ENCODE peak calls at places on chromosomes 7 and 10, in four cellular contexts. One of them, this sample, is unnamed. For H3K36me3, the result is how much of the 10 kb centered on the place peaks cover.

GRCh38 chr10:103874730-103875129 is 19.4 kb upstream of the SH3PXD2A start:
- DNase-seq in right lobe of liver: no peak
- DNase-seq in ovary: no peak
- DNase-seq in transverse colon: no peak
- DNase-seq in this sample: no peak

GRCh38 chr7:35725280-35725680 is 30.3 kb upstream of the HERPUD2 start:
- DNase-seq in right lobe of liver: no peak
- DNase-seq in transverse colon: peak
- DNase-seq in ovary: no peak
- DNase-seq in this sample: peak

GRCh38 chr7:154578351-154578750 is 424.6 kb downstream of the PAXIP1 start:
- DNase-seq in right lobe of liver: no peak
- DNase-seq in ovary: no peak
- DNase-seq in transverse colon: no peak
- DNase-seq in this sample: no peak

GRCh38 chr7:5420841-5421625 is 2.6 kb downstream of the TNRC18 start:
- DNase-seq in transverse colon: no peak
- DNase-seq in right lobe of liver: peak
- DNase-seq in ovary: no peak
- DNase-seq in this sample: peak

GRCh38 chr10:20105236-20105635 is 289.0 kb downstream of the PLXDC2 start:
- DNase-seq in right lobe of liver: no peak
- DNase-seq in transverse colon: no peak
- DNase-seq in ovary: no peak
- DNase-seq in this sample: no peak

GRCh38 chr10:10500941-10501340 is 516.7 kb upstream of the CELF2 start:
- DNase-seq in right lobe of liver: no peak
- DNase-seq in ovary: no peak
- DNase-seq in transverse colon: no peak
- DNase-seq in this sample: no peak

GRCh38 chr10:114337510-114338462 is 66.5 kb downstream of the AFAP1L2 start:
- DNase-seq in ovary: no peak
- DNase-seq in transverse colon: no peak
- DNase-seq in right lobe of liver: no peak
- DNase-seq in this sample: no peak

GRCh38 chr7:25308246-25308645 is 80.0 kb upstream of the NPVF start:
- DNase-seq in transverse colon: no peak
- DNase-seq in right lobe of liver: no peak
- DNase-seq in ovary: no peak
- DNase-seq in this sample: no peak

GRCh38 chr10:79351332-79351731 is 4.1 kb downstream of the PPIF start:
- DNase-seq in ovary: no peak
- DNase-seq in transverse colon: no peak
- DNase-seq in right lobe of liver: no peak
- DNase-seq in this sample: no peak

GRCh38 chr7:110148054-110148453 is 942.9 kb upstream of the LRRN3 start:
- DNase-seq in ovary: no peak
- DNase-seq in right lobe of liver: no peak
- DNase-seq in transverse colon: peak
- DNase-seq in this sample: no peak

GRCh38 chr7:139490130-139490529 is 6.7 kb upstream of the KLRG2 start:
- DNase-seq in ovary: no peak
- DNase-seq in right lobe of liver: no peak
- DNase-seq in transverse colon: peak
- DNase-seq in this sample: peak

GRCh38 chr10:122504551-122504950 is 43.2 kb downstream of the HTRA1 start:
- DNase-seq in transverse colon: peak
- DNase-seq in ovary: peak
- DNase-seq in right lobe of liver: peak
- DNase-seq in this sample: peak

GRCh38 chr7:153099235-153099634 is 339.7 kb downstream of the ACTR3B start:
- DNase-seq in transverse colon: no peak
- DNase-seq in right lobe of liver: no peak
- DNase-seq in ovary: no peak
- DNase-seq in this sample: no peak

GRCh38 chr7:148011753-148012152 is 578.8 kb upstream of the C7orf33 start:
- DNase-seq in right lobe of liver: no peak
- DNase-seq in ovary: no peak
- DNase-seq in transverse colon: no peak
- DNase-seq in this sample: no peak

GRCh38 chr7:158275711-158276413 is 311.8 kb downstream of the PTPRN2 start:
- DNase-seq in right lobe of liver: no peak
- DNase-seq in ovary: no peak
- DNase-seq in transverse colon: no peak
- DNase-seq in this sample: no peak

GRCh38 chr10:27104919-27105318 is 4.6 kb upstream of the ANKRD26 start:
- DNase-seq in right lobe of liver: no peak
- DNase-seq in transverse colon: no peak
- DNase-seq in ovary: no peak
- DNase-seq in this sample: no peak

GRCh38 chr10:16192337-16192736 is 244.5 kb upstream of the PTER start:
- DNase-seq in transverse colon: no peak
- DNase-seq in right lobe of liver: no peak
- DNase-seq in ovary: no peak
- DNase-seq in this sample: peak

GRCh38 chr7:2063562-2064360 is 169.0 kb downstream of the MAD1L1 start:
- DNase-seq in right lobe of liver: no peak
- DNase-seq in ovary: no peak
- DNase-seq in transverse colon: peak
- DNase-seq in this sample: peak

GRCh38 chr7:106187613-106188350 is 75.7 kb upstream of the SYPL1 start:
- DNase-seq in transverse colon: no peak
- DNase-seq in right lobe of liver: no peak
- DNase-seq in ovary: no peak
- DNase-seq in this sample: no peak

GRCh38 chr7:22675917-22676343 is 51.1 kb upstream of the IL6 start:
- DNase-seq in right lobe of liver: no peak
- DNase-seq in transverse colon: peak
- DNase-seq in ovary: no peak
- DNase-seq in this sample: no peak

DNA sequence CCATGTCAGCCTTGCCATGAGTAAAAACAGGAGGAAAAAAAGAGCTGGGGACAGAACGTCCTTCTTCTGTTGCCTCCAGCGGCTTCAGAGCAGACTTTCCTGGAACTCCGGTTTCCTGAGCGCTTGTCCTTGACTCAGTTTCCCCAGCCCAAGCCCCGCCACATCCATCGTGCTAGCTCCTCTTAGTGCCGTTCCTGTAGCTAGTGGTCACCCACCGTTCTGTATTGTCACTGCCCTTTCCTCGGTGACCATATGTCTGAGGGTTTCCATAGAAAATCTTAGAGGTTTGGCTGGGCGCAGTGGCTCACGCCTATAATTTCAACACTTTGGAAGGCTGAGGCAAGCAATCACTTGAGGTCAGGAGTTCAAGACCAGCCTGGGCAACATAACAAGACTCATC is 100.1 kb downstream of the CUX1 start:
- DNase-seq in transverse colon: no peak
- DNase-seq in ovary: no peak
- DNase-seq in right lobe of liver: no peak
- DNase-seq in this sample: no peak
- H3K36me3 ChIP-seq in transverse colon: under half
- H3K36me3 ChIP-seq in ovary: under half
- H3K36me3 ChIP-seq in right lobe of liver: under half
- H3K36me3 ChIP-seq in this sample: under half

GRCh38 chr10:131938681-131939080 is 37.9 kb downstream of the PPP2R2D start:
- DNase-seq in right lobe of liver: no peak
- DNase-seq in transverse colon: no peak
- DNase-seq in ovary: no peak
- DNase-seq in this sample: no peak
- H3K36me3 ChIP-seq in right lobe of liver: under half
- H3K36me3 ChIP-seq in transverse colon: under half
- H3K36me3 ChIP-seq in ovary: under half
- H3K36me3 ChIP-seq in this sample: under half

GRCh38 chr7:87178320-87178719 is 26.1 kb downstream of the DMTF1 start:
- DNase-seq in ovary: no peak
- DNase-seq in right lobe of liver: no peak
- DNase-seq in transverse colon: no peak
- DNase-seq in this sample: no peak
- H3K36me3 ChIP-seq in ovary: under half
- H3K36me3 ChIP-seq in right lobe of liver: under half
- H3K36me3 ChIP-seq in transverse colon: under half
- H3K36me3 ChIP-seq in this sample: half or more

DNA sequence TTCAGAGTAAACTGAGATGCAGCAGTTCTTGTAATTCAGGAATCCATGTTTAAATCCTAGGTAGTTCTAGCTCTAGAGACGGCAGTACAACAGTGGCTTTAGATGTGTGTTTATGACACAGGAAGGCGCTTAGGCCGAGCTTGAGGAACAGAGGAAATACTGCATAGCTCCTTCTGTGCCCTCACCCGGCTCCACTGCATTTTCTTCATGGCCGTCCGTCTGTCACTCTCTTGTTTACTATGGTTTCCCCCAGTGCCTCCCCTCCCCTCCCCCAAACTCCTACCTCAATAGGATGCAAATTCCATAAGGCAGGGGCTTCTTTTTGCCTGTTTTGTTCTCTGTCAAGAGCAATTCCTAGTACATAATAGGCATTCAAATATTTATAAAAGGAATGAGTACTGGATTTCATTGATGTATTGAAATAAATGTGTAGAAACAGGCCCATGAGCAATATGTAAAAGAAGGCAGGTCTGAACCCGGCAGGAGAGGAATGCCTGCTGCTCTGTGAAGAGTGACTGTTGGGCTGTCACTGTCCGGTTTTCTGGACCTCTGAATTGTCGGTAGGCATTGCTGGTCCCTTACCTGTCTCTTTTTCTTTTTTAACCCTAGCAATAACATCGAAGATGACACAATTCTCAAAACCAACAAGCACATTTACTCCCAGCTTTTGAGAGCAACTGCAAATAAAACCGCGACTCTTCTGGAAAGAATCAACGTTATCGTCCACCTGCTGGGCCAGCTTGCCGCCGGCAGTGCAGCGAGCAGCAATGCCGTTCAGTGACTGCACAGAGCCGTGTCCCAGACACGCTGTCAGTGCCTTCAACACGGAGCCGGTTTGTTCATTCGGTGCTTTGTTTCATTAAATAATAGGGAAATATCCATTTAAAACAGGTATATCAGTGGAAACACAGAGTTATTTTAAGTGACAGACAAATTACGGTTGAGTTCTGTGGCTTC is 12.7 kb downstream of the MMP21 start:
- DNase-seq in ovary: no peak
- DNase-seq in transverse colon: no peak
- DNase-seq in right lobe of liver: no peak
- DNase-seq in this sample: no peak
- H3K36me3 ChIP-seq in ovary: under half
- H3K36me3 ChIP-seq in transverse colon: under half
- H3K36me3 ChIP-seq in right lobe of liver: under half
- H3K36me3 ChIP-seq in this sample: half or more

DNA sequence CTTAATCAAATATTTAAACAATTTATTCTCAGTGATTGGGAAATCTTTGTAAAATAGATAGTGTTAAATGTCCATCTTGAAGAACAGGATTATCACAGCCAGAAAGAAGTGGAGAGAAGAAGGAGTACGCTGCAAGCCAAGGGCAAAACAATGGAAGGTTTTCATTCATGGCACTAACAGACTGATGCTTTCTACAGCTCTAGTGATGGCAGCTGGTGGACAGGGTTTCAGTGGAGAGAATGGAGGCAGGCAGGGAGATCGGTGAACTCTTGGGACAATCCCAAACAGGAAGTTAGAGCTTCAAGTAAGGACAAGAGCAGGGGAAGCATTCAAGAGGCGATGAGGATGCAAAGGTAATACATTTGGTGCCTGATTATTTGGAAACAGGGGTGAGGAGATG is 207.0 kb downstream of the JAZF1 start:
- DNase-seq in right lobe of liver: no peak
- DNase-seq in transverse colon: no peak
- DNase-seq in ovary: no peak
- DNase-seq in this sample: no peak
- H3K36me3 ChIP-seq in right lobe of liver: under half
- H3K36me3 ChIP-seq in transverse colon: under half
- H3K36me3 ChIP-seq in ovary: under half
- H3K36me3 ChIP-seq in this sample: under half

DNA sequence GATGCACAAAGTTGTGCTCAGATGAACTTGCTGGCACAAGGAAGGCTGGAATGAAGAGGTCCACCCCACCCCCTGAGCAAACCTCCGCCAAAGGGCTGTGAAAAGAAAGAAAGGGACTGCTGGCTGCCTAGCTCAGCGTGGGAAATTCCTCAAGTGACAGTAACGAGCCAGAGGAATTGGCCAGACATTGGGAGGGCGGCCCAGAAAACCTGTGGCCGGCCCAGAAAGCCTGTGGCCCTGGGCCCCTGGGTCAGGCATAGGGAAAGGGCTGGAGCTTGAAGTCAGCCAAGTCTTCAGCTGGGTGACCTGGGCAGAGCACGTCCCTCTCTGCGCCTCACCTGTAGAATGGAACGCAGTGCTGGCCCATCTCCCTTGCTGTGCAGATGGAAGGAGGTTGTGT is 30.6 kb upstream of the CTBP2 start:
- DNase-seq in transverse colon: no peak
- DNase-seq in ovary: no peak
- DNase-seq in right lobe of liver: no peak
- DNase-seq in this sample: no peak
- H3K36me3 ChIP-seq in transverse colon: under half
- H3K36me3 ChIP-seq in ovary: under half
- H3K36me3 ChIP-seq in right lobe of liver: under half
- H3K36me3 ChIP-seq in this sample: under half

DNA sequence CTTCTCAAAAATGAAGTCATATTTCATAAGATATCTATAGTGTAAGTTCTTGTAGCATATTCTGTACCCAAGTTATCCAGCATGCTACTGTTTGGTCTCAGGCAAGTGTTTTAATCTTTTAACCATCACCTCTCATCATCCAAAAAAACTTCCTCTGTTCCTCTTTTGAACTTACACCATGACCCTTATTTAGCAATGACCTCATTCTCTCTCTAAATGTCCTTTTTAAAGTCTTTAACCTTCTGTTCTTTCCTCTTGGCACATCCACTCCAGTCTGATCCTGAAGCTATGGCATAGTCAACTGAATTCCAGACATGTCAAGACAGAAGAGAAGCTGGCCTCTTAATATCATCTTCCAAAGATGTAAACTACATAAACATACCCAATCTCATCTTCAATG is 26.2 kb downstream of the PPP3CB start:
- DNase-seq in right lobe of liver: no peak
- DNase-seq in transverse colon: no peak
- DNase-seq in ovary: no peak
- DNase-seq in this sample: no peak
- H3K36me3 ChIP-seq in right lobe of liver: under half
- H3K36me3 ChIP-seq in transverse colon: under half
- H3K36me3 ChIP-seq in ovary: under half
- H3K36me3 ChIP-seq in this sample: half or more

GRCh38 chr10:99967961-99968360 is 41.8 kb downstream of the DNMBP start:
- DNase-seq in transverse colon: no peak
- DNase-seq in ovary: no peak
- DNase-seq in right lobe of liver: no peak
- DNase-seq in this sample: no peak
- H3K36me3 ChIP-seq in transverse colon: under half
- H3K36me3 ChIP-seq in ovary: under half
- H3K36me3 ChIP-seq in right lobe of liver: under half
- H3K36me3 ChIP-seq in this sample: under half

GRCh38 chr10:126268104-126268900 is 120.0 kb downstream of the ADAM12 start:
- DNase-seq in right lobe of liver: no peak
- DNase-seq in ovary: no peak
- DNase-seq in transverse colon: no peak
- DNase-seq in this sample: no peak
- H3K36me3 ChIP-seq in right lobe of liver: under half
- H3K36me3 ChIP-seq in ovary: under half
- H3K36me3 ChIP-seq in transverse colon: under half
- H3K36me3 ChIP-seq in this sample: under half